ENCODE peak calls at places on chromosomes 16 and 17, in seven cellular contexts. Q is AG04450, S is fibroblast of mammary gland, O is nephron progenitor cell, C is uterus, B is brain microvascular endothelial cell, X is stomach. E is an unnamed sample.

GRCh38 chr16:12375341-12375740 is 398.8 kb downstream of the SNX29 start:
- DNase-seq in S (no peak), B (no peak), O (no peak), X (no peak), C (no peak), Q (no peak), E (peak)

GRCh38 chr17:48611213-48611612 is 396 bp upstream of the HOXB7 start:
- DNase-seq in Q (no peak), O (no peak), B (no peak), X (no peak), C (no peak), S (no peak), E (no peak)

GRCh38 chr17:79077587-79077986 is 3.0 kb downstream of the ENGASE start:
- DNase-seq in Q (no peak), O (no peak), S (no peak), X (no peak), B (no peak), C (no peak), E (no peak)

GRCh38 chr16:58639230-58639629 is 9.6 kb upstream of the CNOT1 start:
- DNase-seq in X (no peak), S (no peak), O (no peak), Q (no peak), B (no peak), C (no peak), E (no peak)

GRCh38 chr16:1049113-1049975 is 23.2 kb upstream of the SSTR5 start:
- DNase-seq in S (no peak), Q (no peak), X (no peak), B (no peak), C (no peak), O (no peak), E (no peak)

GRCh38 chr17:59840908-59841666 is 51.7 kb downstream of the TUBD1 start:
- DNase-seq in S (peak), B (peak), X (no peak), C (no peak), O (no peak), Q (no peak), E (peak)

GRCh38 chr17:74464730-74465377 is 1.6 kb upstream of the CD300A start:
- DNase-seq in Q (no peak), S (no peak), C (no peak), X (no peak), O (no peak), B (no peak), E (no peak)

GRCh38 chr17:76544123-76544915 is 4.5 kb downstream of the PRCD start:
- DNase-seq in C (no peak), O (peak), X (no peak), Q (no peak), B (no peak), S (no peak), E (no peak)

GRCh38 chr16:89484088-89484501 is 6.3 kb downstream of the ANKRD11 start:
- DNase-seq in C (no peak), S (no peak), Q (no peak), X (no peak), B (no peak), O (no peak), E (no peak)

GRCh38 chr16:24505959-24506358 is 33.4 kb upstream of the RBBP6 start:
- DNase-seq in C (no peak), B (no peak), O (no peak), X (no peak), S (no peak), Q (no peak), E (no peak)

GRCh38 chr16:13436641-13437423 is 483.1 kb upstream of the ERCC4 start:
- DNase-seq in S (peak), X (no peak), C (no peak), Q (no peak), O (no peak), B (no peak), E (no peak)

GRCh38 chr17:290121-290521 is 62.5 kb downstream of the RPH3AL start:
- DNase-seq in X (no peak), S (no peak), Q (no peak), O (no peak), C (no peak), B (no peak), E (no peak)

GRCh38 chr17:83006515-83007455 is 72.6 kb upstream of the METRNL start:
- DNase-seq in X (no peak), O (no peak), S (no peak), B (no peak), C (no peak), Q (no peak), E (no peak)

GRCh38 chr17:35084987-35085386 is 21.5 kb upstream of the RFFL start:
- DNase-seq in S (peak), C (no peak), X (no peak), B (peak), Q (no peak), O (no peak), E (peak)

GRCh38 chr16:22743401-22743800 is 70.6 kb upstream of the HS3ST2 start:
- DNase-seq in O (no peak), Q (no peak), X (no peak), S (no peak), C (no peak), B (no peak), E (no peak)

GRCh38 chr17:36926226-36926625 is 11.0 kb upstream of the LHX1 start:
- DNase-seq in X (no peak), S (no peak), Q (no peak), B (no peak), O (no peak), C (no peak), E (no peak)

GRCh38 chr17:83192161-83192788 is 112.9 kb downstream of the METRNL start:
- DNase-seq in B (no peak), S (peak), X (no peak), O (peak), Q (no peak), C (peak), E (peak)

GRCh38 chr16:70395345-70395901 is 43.5 kb downstream of the ST3GAL2 start:
- DNase-seq in S (peak), Q (no peak), X (peak), O (peak), B (peak), C (no peak), E (peak)

GRCh38 chr17:49076575-49077384 is 55.8 kb upstream of the B4GALNT2 start:
- DNase-seq in S (peak), C (no peak), X (no peak), Q (peak), B (peak), O (no peak), E (peak)

GRCh38 chr16:18803569-18804462 is 2.5 kb upstream of the ARL6IP1 start:
- DNase-seq in S (peak), O (no peak), Q (no peak), B (no peak), X (no peak), C (no peak), E (peak)

GRCh38 chr16:4314532-4315184 is 1.2 kb upstream of the GLIS2 start:
- DNase-seq in S (peak), Q (no peak), C (no peak), X (no peak), O (peak), B (no peak), E (peak)

DNA sequence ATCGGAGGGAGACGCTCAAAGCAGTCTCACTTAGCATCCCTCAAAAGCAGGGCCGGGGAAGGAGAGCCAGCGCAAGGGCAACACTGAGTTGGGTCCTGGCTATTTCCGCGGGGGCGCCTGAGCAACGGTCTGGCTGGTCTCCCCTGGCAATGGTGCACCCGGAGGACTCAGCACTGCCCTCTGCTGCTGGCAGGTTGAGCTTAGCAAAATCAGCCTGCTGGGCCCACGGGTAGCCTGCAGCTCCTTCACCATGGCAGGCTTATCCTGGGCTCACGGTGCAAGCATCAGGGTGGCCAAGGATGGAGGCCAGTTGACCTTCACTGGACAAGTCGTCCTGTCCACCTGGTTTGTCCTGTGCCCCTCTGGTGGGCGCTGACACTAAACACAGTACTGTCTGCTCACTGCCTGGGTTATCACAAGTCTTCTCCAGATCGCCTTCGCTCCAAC is 14.4 kb upstream of the ALDH3A1 start:
- DNase-seq in S (peak), B (peak), O (peak), C (peak), X (peak), Q (no peak), E (peak)
- TF ChIP-seq CTCF in S (peak), B (peak), O (peak), C (peak), X (no peak), Q (peak), E (peak)

GRCh38 chr16:2086812-2087425 is 39.1 kb downstream of the TSC2 start:
- DNase-seq in S (no peak), Q (no peak), B (no peak), X (no peak), O (no peak), C (no peak), E (no peak)

GRCh38 chr16:2084688-2085625 is 37.2 kb downstream of the TSC2 start:
- DNase-seq in X (no peak), O (no peak), B (no peak), S (no peak), Q (no peak), C (no peak), E (no peak)

GRCh38 chr16:2087426-2088191 is 39.8 kb downstream of the TSC2 start:
- DNase-seq in B (no peak), Q (no peak), S (no peak), C (no peak), O (no peak), X (no peak), E (no peak)

GRCh38 chr16:2085669-2086068 is 37.9 kb downstream of the TSC2 start:
- DNase-seq in C (no peak), B (no peak), O (no peak), X (no peak), Q (no peak), S (peak), E (no peak)

GRCh38 chr16:2086136-2086742 is 38.5 kb downstream of the TSC2 start:
- DNase-seq in C (no peak), O (no peak), X (peak), Q (no peak), S (no peak), B (no peak), E (no peak)
- TF ChIP-seq CTCF in C (no peak), O (no peak), X (no peak), Q (no peak), S (no peak), B (no peak), E (no peak)

DNA sequence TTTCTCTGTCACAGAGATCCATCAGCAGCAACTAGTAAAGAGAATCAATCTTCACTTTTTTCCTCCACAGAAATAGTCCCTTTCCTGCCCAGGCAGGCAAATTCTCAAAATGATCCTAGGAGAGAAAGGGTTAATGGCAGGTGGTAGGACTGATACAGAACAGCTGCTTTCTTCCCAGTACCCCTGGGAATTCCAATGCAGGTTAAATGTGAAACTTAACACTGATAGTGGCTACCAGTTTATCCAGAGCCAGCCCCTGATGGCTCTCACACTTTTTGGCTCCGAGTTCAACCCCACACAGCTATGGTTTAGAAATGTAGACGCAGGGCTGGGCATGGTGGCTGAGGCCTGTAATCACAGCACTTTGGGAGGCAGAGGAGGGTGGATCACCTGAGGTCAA is 22.2 kb downstream of the MARVELD3 start:
- DNase-seq in B (no peak), S (no peak), Q (no peak), C (no peak), X (no peak), O (no peak), E (no peak)
- TF ChIP-seq CTCF in B (no peak), S (no peak), Q (no peak), C (no peak), X (no peak), O (no peak), E (no peak)

GRCh38 chr17:46193246-46193625 is at the start of gene KANSL1:
- DNase-seq in Q (peak), X (peak), B (peak), C (peak), O (peak), S (peak), E (peak)

GRCh38 chr17:46193626-46194392 is 580 bp upstream of the KANSL1 start:
- DNase-seq in X (peak), C (peak), Q (peak), B (peak), O (peak), S (peak), E (peak)

GRCh38 chr17:46192211-46192483 is 1.1 kb downstream of the KANSL1 start:
- DNase-seq in S (no peak), O (no peak), X (no peak), Q (no peak), B (no peak), C (no peak), E (no peak)

GRCh38 chr17:46191332-46192210 is 1.7 kb downstream of the KANSL1 start:
- DNase-seq in C (no peak), Q (no peak), O (peak), B (no peak), S (no peak), X (no peak), E (peak)

GRCh38 chr17:46192484-46193245 is 564 bp downstream of the KANSL1 start:
- DNase-seq in O (peak), C (peak), Q (no peak), X (peak), S (peak), B (peak), E (peak)
- TF ChIP-seq CTCF in O (no peak), C (peak), Q (no peak), X (no peak), S (no peak), B (no peak), E (no peak)